ENCODE peak calls at places on chromosomes 7 and 10, in ten cellular contexts. One of them, this sample, is unnamed.

GRCh38 chr7:3007696-3008095 is 36.0 kb downstream of the CARD11 start:
- DNase-seq in HL-60: no peak
- DNase-seq in adrenal gland: no peak
- DNase-seq in CD8-positive, alpha-beta T cell: no peak
- DNase-seq in fibroblast of mammary gland: no peak
- DNase-seq in neural crest cell: no peak
- DNase-seq in lower lobe of right lung: no peak
- DNase-seq in H9: no peak
- DNase-seq in kidney: no peak
- DNase-seq in WERI-Rb-1: no peak
- DNase-seq in this sample: no peak

GRCh38 chr7:100575206-100575631 is 1.5 kb upstream of the SAP25 start:
- DNase-seq in HL-60: no peak
- DNase-seq in adrenal gland: peak; percentile 60
- DNase-seq in CD8-positive, alpha-beta T cell: no peak
- DNase-seq in fibroblast of mammary gland: no peak
- DNase-seq in neural crest cell: no peak
- DNase-seq in lower lobe of right lung: no peak
- DNase-seq in H9: peak; percentile 48
- DNase-seq in kidney: no peak
- DNase-seq in WERI-Rb-1: no peak
- DNase-seq in this sample: no peak

GRCh38 chr10:48241301-48241700 is 33.2 kb downstream of the FRMPD2 start:
- DNase-seq in HL-60: no peak
- DNase-seq in adrenal gland: no peak
- DNase-seq in CD8-positive, alpha-beta T cell: no peak
- DNase-seq in fibroblast of mammary gland: no peak
- DNase-seq in neural crest cell: no peak
- DNase-seq in lower lobe of right lung: no peak
- DNase-seq in H9: peak; percentile 9
- DNase-seq in kidney: no peak
- DNase-seq in WERI-Rb-1: no peak
- DNase-seq in this sample: no peak

GRCh38 chr10:121926669-121927360 is 1.0 kb downstream of the ATE1 start:
- DNase-seq in HL-60: no peak
- DNase-seq in adrenal gland: no peak
- DNase-seq in CD8-positive, alpha-beta T cell: no peak
- DNase-seq in fibroblast of mammary gland: peak; percentile 24
- DNase-seq in neural crest cell: no peak
- DNase-seq in lower lobe of right lung: no peak
- DNase-seq in H9: no peak
- DNase-seq in kidney: no peak
- DNase-seq in WERI-Rb-1: no peak
- DNase-seq in this sample: no peak

GRCh38 chr7:157873181-157873580 is 536.4 kb downstream of the DNAJB6 start:
- DNase-seq in HL-60: no peak
- DNase-seq in adrenal gland: no peak
- DNase-seq in CD8-positive, alpha-beta T cell: no peak
- DNase-seq in fibroblast of mammary gland: no peak
- DNase-seq in neural crest cell: no peak
- DNase-seq in lower lobe of right lung: no peak
- DNase-seq in H9: no peak
- DNase-seq in kidney: peak; percentile 63
- DNase-seq in WERI-Rb-1: no peak
- DNase-seq in this sample: peak; percentile 80

GRCh38 chr7:21086688-21087087 is 300.0 kb upstream of the SP8 start:
- DNase-seq in HL-60: no peak
- DNase-seq in adrenal gland: no peak
- DNase-seq in CD8-positive, alpha-beta T cell: no peak
- DNase-seq in fibroblast of mammary gland: no peak
- DNase-seq in neural crest cell: no peak
- DNase-seq in lower lobe of right lung: no peak
- DNase-seq in H9: no peak
- DNase-seq in kidney: no peak
- DNase-seq in WERI-Rb-1: no peak
- DNase-seq in this sample: no peak

GRCh38 chr10:77602913-77603528 is 34.6 kb downstream of the KCNMA1 start:
- DNase-seq in HL-60: no peak
- DNase-seq in adrenal gland: no peak
- DNase-seq in CD8-positive, alpha-beta T cell: no peak
- DNase-seq in fibroblast of mammary gland: no peak
- DNase-seq in neural crest cell: no peak
- DNase-seq in lower lobe of right lung: no peak
- DNase-seq in H9: no peak
- DNase-seq in kidney: no peak
- DNase-seq in WERI-Rb-1: no peak
- DNase-seq in this sample: no peak

GRCh38 chr7:151761957-151762356 is 115.0 kb downstream of the PRKAG2 start:
- DNase-seq in HL-60: no peak
- DNase-seq in adrenal gland: no peak
- DNase-seq in CD8-positive, alpha-beta T cell: no peak
- DNase-seq in fibroblast of mammary gland: no peak
- DNase-seq in neural crest cell: no peak
- DNase-seq in lower lobe of right lung: no peak
- DNase-seq in H9: no peak
- DNase-seq in kidney: no peak
- DNase-seq in WERI-Rb-1: no peak
- DNase-seq in this sample: peak; percentile 53

GRCh38 chr10:121134711-121135110 is 283.5 kb downstream of the WDR11 start:
- DNase-seq in HL-60: no peak
- DNase-seq in adrenal gland: no peak
- DNase-seq in CD8-positive, alpha-beta T cell: no peak
- DNase-seq in fibroblast of mammary gland: no peak
- DNase-seq in neural crest cell: no peak
- DNase-seq in lower lobe of right lung: no peak
- DNase-seq in H9: no peak
- DNase-seq in kidney: no peak
- DNase-seq in WERI-Rb-1: peak; percentile 76
- DNase-seq in this sample: no peak

GRCh38 chr10:593016-593415 is 96.5 kb downstream of the DIP2C start:
- DNase-seq in HL-60: no peak
- DNase-seq in adrenal gland: no peak
- DNase-seq in CD8-positive, alpha-beta T cell: no peak
- DNase-seq in fibroblast of mammary gland: no peak
- DNase-seq in neural crest cell: no peak
- DNase-seq in lower lobe of right lung: no peak
- DNase-seq in H9: no peak
- DNase-seq in kidney: no peak
- DNase-seq in WERI-Rb-1: no peak
- DNase-seq in this sample: no peak

GRCh38 chr10:132111871-132112341 is 46.2 kb downstream of the JAKMIP3 start:
- DNase-seq in HL-60: no peak
- DNase-seq in adrenal gland: peak; percentile 12
- DNase-seq in CD8-positive, alpha-beta T cell: no peak
- DNase-seq in fibroblast of mammary gland: no peak
- DNase-seq in neural crest cell: no peak
- DNase-seq in lower lobe of right lung: peak; percentile 39
- DNase-seq in H9: no peak
- DNase-seq in kidney: peak; percentile 68
- DNase-seq in WERI-Rb-1: peak; percentile 4
- DNase-seq in this sample: peak; percentile 90

GRCh38 chr7:97835296-97836138 is 36.7 kb downstream of the ASNS start:
- DNase-seq in HL-60: peak; percentile 10
- DNase-seq in adrenal gland: peak; percentile 60
- DNase-seq in CD8-positive, alpha-beta T cell: peak; percentile 29
- DNase-seq in fibroblast of mammary gland: peak; percentile 74
- DNase-seq in neural crest cell: peak; percentile 73
- DNase-seq in lower lobe of right lung: peak; percentile 59
- DNase-seq in H9: peak; percentile 50
- DNase-seq in kidney: no peak
- DNase-seq in WERI-Rb-1: peak; percentile 57
- DNase-seq in this sample: no peak

GRCh38 chr7:157432957-157433576 is 96.3 kb downstream of the DNAJB6 start:
- DNase-seq in HL-60: no peak
- DNase-seq in adrenal gland: no peak
- DNase-seq in CD8-positive, alpha-beta T cell: peak; percentile 47
- DNase-seq in fibroblast of mammary gland: peak; percentile 37
- DNase-seq in neural crest cell: peak; percentile 66
- DNase-seq in lower lobe of right lung: peak; percentile 52
- DNase-seq in H9: peak; percentile 52
- DNase-seq in kidney: peak; percentile 40
- DNase-seq in WERI-Rb-1: peak; percentile 63
- DNase-seq in this sample: peak; percentile 59

GRCh38 chr7:140484479-140484878 is 5.2 kb upstream of the MKRN1 start:
- DNase-seq in HL-60: no peak
- DNase-seq in adrenal gland: no peak
- DNase-seq in CD8-positive, alpha-beta T cell: no peak
- DNase-seq in fibroblast of mammary gland: no peak
- DNase-seq in neural crest cell: no peak
- DNase-seq in lower lobe of right lung: no peak
- DNase-seq in H9: no peak
- DNase-seq in kidney: peak; percentile 29
- DNase-seq in WERI-Rb-1: no peak
- DNase-seq in this sample: no peak

GRCh38 chr7:139560678-139561077 is 37.2 kb downstream of the CLEC2L start:
- DNase-seq in HL-60: no peak
- DNase-seq in adrenal gland: peak; percentile 14
- DNase-seq in CD8-positive, alpha-beta T cell: no peak
- DNase-seq in fibroblast of mammary gland: no peak
- DNase-seq in neural crest cell: no peak
- DNase-seq in lower lobe of right lung: no peak
- DNase-seq in H9: no peak
- DNase-seq in kidney: no peak
- DNase-seq in WERI-Rb-1: no peak
- DNase-seq in this sample: no peak

GRCh38 chr7:117875566-117875965 is 2.3 kb upstream of the CTTNBP2 start:
- DNase-seq in HL-60: no peak
- DNase-seq in adrenal gland: peak; percentile 28
- DNase-seq in CD8-positive, alpha-beta T cell: no peak
- DNase-seq in fibroblast of mammary gland: no peak
- DNase-seq in neural crest cell: peak; percentile 18
- DNase-seq in lower lobe of right lung: no peak
- DNase-seq in H9: peak; percentile 75
- DNase-seq in kidney: no peak
- DNase-seq in WERI-Rb-1: no peak
- DNase-seq in this sample: no peak

GRCh38 chr7:13433946-13434345 is 555.5 kb downstream of the ETV1 start:
- DNase-seq in HL-60: no peak
- DNase-seq in adrenal gland: no peak
- DNase-seq in CD8-positive, alpha-beta T cell: no peak
- DNase-seq in fibroblast of mammary gland: no peak
- DNase-seq in neural crest cell: no peak
- DNase-seq in lower lobe of right lung: no peak
- DNase-seq in H9: no peak
- DNase-seq in kidney: no peak
- DNase-seq in WERI-Rb-1: no peak
- DNase-seq in this sample: no peak

GRCh38 chr10:5497948-5498730 is 1.2 kb downstream of the CALML5 start:
- DNase-seq in HL-60: no peak
- DNase-seq in adrenal gland: no peak
- DNase-seq in CD8-positive, alpha-beta T cell: no peak
- DNase-seq in fibroblast of mammary gland: no peak
- DNase-seq in neural crest cell: no peak
- DNase-seq in lower lobe of right lung: no peak
- DNase-seq in H9: no peak
- DNase-seq in kidney: peak; percentile 53
- DNase-seq in WERI-Rb-1: no peak
- DNase-seq in this sample: no peak

GRCh38 chr7:44284881-44285541 is 40.4 kb downstream of the CAMK2B start:
- DNase-seq in HL-60: no peak
- DNase-seq in adrenal gland: peak; percentile 10
- DNase-seq in CD8-positive, alpha-beta T cell: no peak
- DNase-seq in fibroblast of mammary gland: no peak
- DNase-seq in neural crest cell: no peak
- DNase-seq in lower lobe of right lung: peak; percentile 32
- DNase-seq in H9: peak; percentile 22
- DNase-seq in kidney: peak; percentile 59
- DNase-seq in WERI-Rb-1: peak; percentile 4
- DNase-seq in this sample: peak; percentile 63

GRCh38 chr10:69826789-69827532 is 25.3 kb downstream of the COL13A1 start:
- DNase-seq in HL-60: no peak
- DNase-seq in adrenal gland: no peak
- DNase-seq in CD8-positive, alpha-beta T cell: no peak
- DNase-seq in fibroblast of mammary gland: no peak
- DNase-seq in neural crest cell: no peak
- DNase-seq in lower lobe of right lung: no peak
- DNase-seq in H9: no peak
- DNase-seq in kidney: no peak
- DNase-seq in WERI-Rb-1: no peak
- DNase-seq in this sample: no peak
- TF ChIP-seq CTCF in HL-60: no peak
- TF ChIP-seq CTCF in adrenal gland: no peak
- TF ChIP-seq CTCF in CD8-positive, alpha-beta T cell: no peak
- TF ChIP-seq CTCF in fibroblast of mammary gland: peak; percentile 2
- TF ChIP-seq CTCF in neural crest cell: peak; percentile 33
- TF ChIP-seq CTCF in lower lobe of right lung: no peak
- TF ChIP-seq CTCF in H9: peak; percentile 56
- TF ChIP-seq CTCF in kidney: no peak
- TF ChIP-seq CTCF in WERI-Rb-1: peak; percentile 43
- TF ChIP-seq CTCF in this sample: peak; percentile 16

GRCh38 chr7:38178004-38178694 is at the start of gene STARD3NL:
- DNase-seq in HL-60: peak; percentile 100
- DNase-seq in adrenal gland: peak; percentile 100
- DNase-seq in CD8-positive, alpha-beta T cell: peak; percentile 81
- DNase-seq in fibroblast of mammary gland: peak; percentile 100
- DNase-seq in neural crest cell: peak; percentile 95
- DNase-seq in lower lobe of right lung: peak; percentile 96
- DNase-seq in H9: peak; percentile 100
- DNase-seq in kidney: peak; percentile 98
- DNase-seq in WERI-Rb-1: peak; percentile 99
- DNase-seq in this sample: peak; percentile 97
- TF ChIP-seq CTCF in HL-60: no peak
- TF ChIP-seq CTCF in adrenal gland: peak; percentile 46
- TF ChIP-seq CTCF in CD8-positive, alpha-beta T cell: no peak
- TF ChIP-seq CTCF in fibroblast of mammary gland: no peak
- TF ChIP-seq CTCF in neural crest cell: no peak
- TF ChIP-seq CTCF in lower lobe of right lung: no peak
- TF ChIP-seq CTCF in H9: no peak
- TF ChIP-seq CTCF in kidney: no peak
- TF ChIP-seq CTCF in WERI-Rb-1: no peak
- TF ChIP-seq CTCF in this sample: no peak

DNA sequence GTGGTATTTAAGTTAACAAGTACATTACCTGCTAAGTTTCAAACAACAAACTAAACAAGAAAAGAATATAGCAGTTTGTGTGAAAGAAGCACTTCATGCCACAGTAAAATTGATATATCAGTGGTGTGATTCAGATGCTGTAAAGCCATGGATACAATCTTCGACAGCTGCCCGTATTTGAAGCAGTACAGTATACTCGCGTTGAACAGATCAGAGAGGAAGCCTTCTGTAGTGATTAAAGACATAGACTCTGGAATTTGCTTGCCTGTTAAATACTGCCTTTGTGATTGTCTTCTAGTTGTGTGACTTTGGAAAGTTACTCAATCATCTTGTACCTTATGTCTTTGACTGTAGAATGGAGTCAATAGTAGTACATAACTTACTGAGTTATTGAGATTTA is 71.7 kb downstream of the CHRM2 start:
- DNase-seq in HL-60: no peak
- DNase-seq in adrenal gland: no peak
- DNase-seq in CD8-positive, alpha-beta T cell: no peak
- DNase-seq in fibroblast of mammary gland: no peak
- DNase-seq in neural crest cell: no peak
- DNase-seq in lower lobe of right lung: no peak
- DNase-seq in H9: no peak
- DNase-seq in kidney: no peak
- DNase-seq in WERI-Rb-1: no peak
- DNase-seq in this sample: no peak
- TF ChIP-seq CTCF in HL-60: no peak
- TF ChIP-seq CTCF in adrenal gland: no peak
- TF ChIP-seq CTCF in CD8-positive, alpha-beta T cell: no peak
- TF ChIP-seq CTCF in fibroblast of mammary gland: no peak
- TF ChIP-seq CTCF in neural crest cell: no peak
- TF ChIP-seq CTCF in lower lobe of right lung: no peak
- TF ChIP-seq CTCF in H9: no peak
- TF ChIP-seq CTCF in kidney: no peak
- TF ChIP-seq CTCF in WERI-Rb-1: no peak
- TF ChIP-seq CTCF in this sample: no peak

GRCh38 chr7:64630496-64630895 is 35.4 kb upstream of the ZNF107 start:
- DNase-seq in HL-60: no peak
- DNase-seq in adrenal gland: no peak
- DNase-seq in CD8-positive, alpha-beta T cell: no peak
- DNase-seq in fibroblast of mammary gland: peak; percentile 7
- DNase-seq in neural crest cell: no peak
- DNase-seq in lower lobe of right lung: no peak
- DNase-seq in H9: no peak
- DNase-seq in kidney: no peak
- DNase-seq in WERI-Rb-1: peak; percentile 15
- DNase-seq in this sample: no peak
- TF ChIP-seq CTCF in HL-60: peak; percentile 15
- TF ChIP-seq CTCF in adrenal gland: peak; percentile 42
- TF ChIP-seq CTCF in CD8-positive, alpha-beta T cell: peak; percentile 46
- TF ChIP-seq CTCF in fibroblast of mammary gland: peak; percentile 43
- TF ChIP-seq CTCF in neural crest cell: peak; percentile 41
- TF ChIP-seq CTCF in lower lobe of right lung: peak; percentile 40
- TF ChIP-seq CTCF in H9: peak; percentile 42
- TF ChIP-seq CTCF in kidney: peak; percentile 49
- TF ChIP-seq CTCF in WERI-Rb-1: peak; percentile 62
- TF ChIP-seq CTCF in this sample: peak; percentile 69

This sample was measured in chondrocyte.